ENCODE peak calls at places on chromosomes 3 and 15, in nine cellular contexts. One of them, this sample, is unnamed.

GRCh38 chr15:89018235-89018634 is 70.0 kb upstream of the ABHD2 start:
- DNase-seq in NCI-H1694 treated with DMSO at 0.1 percent for 48 hours: no peak
- DNase-seq in T-helper 22 cell: no peak
- DNase-seq in HFF-Myc: no peak
- DNase-seq in coronary artery: peak
- DNase-seq in EL: no peak
- DNase-seq in central memory CD8-positive, alpha-beta T cell: no peak
- DNase-seq in HEK293T: no peak
- DNase-seq in AG09309: no peak
- DNase-seq in this sample: no peak

GRCh38 chr3:128946411-128946810 is 47.5 kb downstream of the CFAP92 start:
- DNase-seq in NCI-H1694 treated with DMSO at 0.1 percent for 48 hours: no peak
- DNase-seq in T-helper 22 cell: no peak
- DNase-seq in HFF-Myc: no peak
- DNase-seq in coronary artery: no peak
- DNase-seq in EL: peak
- DNase-seq in central memory CD8-positive, alpha-beta T cell: no peak
- DNase-seq in HEK293T: no peak
- DNase-seq in AG09309: peak
- DNase-seq in this sample: no peak

GRCh38 chr3:138078901-138079344 is 36.5 kb downstream of the DZIP1L start:
- DNase-seq in NCI-H1694 treated with DMSO at 0.1 percent for 48 hours: no peak
- DNase-seq in T-helper 22 cell: no peak
- DNase-seq in HFF-Myc: peak
- DNase-seq in coronary artery: no peak
- DNase-seq in EL: peak
- DNase-seq in central memory CD8-positive, alpha-beta T cell: no peak
- DNase-seq in HEK293T: no peak
- DNase-seq in AG09309: peak
- DNase-seq in this sample: no peak

GRCh38 chr3:69869643-69870042 is 129.9 kb upstream of the SAMMSON start:
- DNase-seq in NCI-H1694 treated with DMSO at 0.1 percent for 48 hours: no peak
- DNase-seq in T-helper 22 cell: no peak
- DNase-seq in HFF-Myc: no peak
- DNase-seq in coronary artery: no peak
- DNase-seq in EL: peak
- DNase-seq in central memory CD8-positive, alpha-beta T cell: no peak
- DNase-seq in HEK293T: no peak
- DNase-seq in AG09309: no peak
- DNase-seq in this sample: no peak

GRCh38 chr15:53520867-53521525 is 238.5 kb downstream of the WDR72 start:
- DNase-seq in NCI-H1694 treated with DMSO at 0.1 percent for 48 hours: no peak
- DNase-seq in T-helper 22 cell: no peak
- DNase-seq in HFF-Myc: no peak
- DNase-seq in coronary artery: no peak
- DNase-seq in EL: no peak
- DNase-seq in central memory CD8-positive, alpha-beta T cell: no peak
- DNase-seq in HEK293T: no peak
- DNase-seq in AG09309: no peak
- DNase-seq in this sample: no peak

GRCh38 chr3:98733778-98734281 is 29.3 kb upstream of the ST3GAL6 start:
- DNase-seq in NCI-H1694 treated with DMSO at 0.1 percent for 48 hours: peak
- DNase-seq in T-helper 22 cell: no peak
- DNase-seq in HFF-Myc: no peak
- DNase-seq in coronary artery: no peak
- DNase-seq in EL: no peak
- DNase-seq in central memory CD8-positive, alpha-beta T cell: no peak
- DNase-seq in HEK293T: no peak
- DNase-seq in AG09309: no peak
- DNase-seq in this sample: peak

GRCh38 chr3:45881031-45882022 is 5.0 kb upstream of the CCR9 start:
- DNase-seq in NCI-H1694 treated with DMSO at 0.1 percent for 48 hours: no peak
- DNase-seq in T-helper 22 cell: peak
- DNase-seq in HFF-Myc: no peak
- DNase-seq in coronary artery: no peak
- DNase-seq in EL: peak
- DNase-seq in central memory CD8-positive, alpha-beta T cell: no peak
- DNase-seq in HEK293T: no peak
- DNase-seq in AG09309: no peak
- DNase-seq in this sample: no peak

GRCh38 chr15:30992073-30992363 is 590 bp upstream of the MTMR10 start:
- DNase-seq in NCI-H1694 treated with DMSO at 0.1 percent for 48 hours: no peak
- DNase-seq in T-helper 22 cell: no peak
- DNase-seq in HFF-Myc: no peak
- DNase-seq in coronary artery: no peak
- DNase-seq in EL: no peak
- DNase-seq in central memory CD8-positive, alpha-beta T cell: no peak
- DNase-seq in HEK293T: no peak
- DNase-seq in AG09309: no peak
- DNase-seq in this sample: no peak

GRCh38 chr15:93900476-93901400 is 330.6 kb upstream of the MCTP2 start:
- DNase-seq in NCI-H1694 treated with DMSO at 0.1 percent for 48 hours: no peak
- DNase-seq in T-helper 22 cell: no peak
- DNase-seq in HFF-Myc: no peak
- DNase-seq in coronary artery: no peak
- DNase-seq in EL: no peak
- DNase-seq in central memory CD8-positive, alpha-beta T cell: no peak
- DNase-seq in HEK293T: no peak
- DNase-seq in AG09309: no peak
- DNase-seq in this sample: peak

GRCh38 chr3:64022451-64023186 is 675 bp downstream of the PSMD6 start:
- DNase-seq in NCI-H1694 treated with DMSO at 0.1 percent for 48 hours: no peak
- DNase-seq in T-helper 22 cell: peak
- DNase-seq in HFF-Myc: no peak
- DNase-seq in coronary artery: no peak
- DNase-seq in EL: no peak
- DNase-seq in central memory CD8-positive, alpha-beta T cell: no peak
- DNase-seq in HEK293T: no peak
- DNase-seq in AG09309: no peak
- DNase-seq in this sample: no peak

GRCh38 chr3:123869165-123869564 is 15.0 kb downstream of the MYLK start:
- DNase-seq in NCI-H1694 treated with DMSO at 0.1 percent for 48 hours: no peak
- DNase-seq in T-helper 22 cell: no peak
- DNase-seq in HFF-Myc: no peak
- DNase-seq in coronary artery: no peak
- DNase-seq in EL: no peak
- DNase-seq in central memory CD8-positive, alpha-beta T cell: no peak
- DNase-seq in HEK293T: no peak
- DNase-seq in AG09309: no peak
- DNase-seq in this sample: no peak

GRCh38 chr3:40962721-40963120 is 236.6 kb upstream of the CTNNB1 start:
- DNase-seq in NCI-H1694 treated with DMSO at 0.1 percent for 48 hours: no peak
- DNase-seq in T-helper 22 cell: no peak
- DNase-seq in HFF-Myc: no peak
- DNase-seq in coronary artery: no peak
- DNase-seq in EL: no peak
- DNase-seq in central memory CD8-positive, alpha-beta T cell: no peak
- DNase-seq in HEK293T: no peak
- DNase-seq in AG09309: no peak
- DNase-seq in this sample: no peak

GRCh38 chr15:100393008-100393407 is 51.2 kb upstream of the ADAMTS17 start:
- DNase-seq in NCI-H1694 treated with DMSO at 0.1 percent for 48 hours: no peak
- DNase-seq in T-helper 22 cell: no peak
- DNase-seq in HFF-Myc: no peak
- DNase-seq in coronary artery: no peak
- DNase-seq in EL: no peak
- DNase-seq in central memory CD8-positive, alpha-beta T cell: no peak
- DNase-seq in HEK293T: no peak
- DNase-seq in AG09309: no peak
- DNase-seq in this sample: no peak

GRCh38 chr3:195546130-195546560 is 3.0 kb upstream of the PPP1R2 start:
- DNase-seq in NCI-H1694 treated with DMSO at 0.1 percent for 48 hours: no peak
- DNase-seq in T-helper 22 cell: peak
- DNase-seq in HFF-Myc: peak
- DNase-seq in coronary artery: peak
- DNase-seq in EL: peak
- DNase-seq in central memory CD8-positive, alpha-beta T cell: no peak
- DNase-seq in HEK293T: no peak
- DNase-seq in AG09309: peak
- DNase-seq in this sample: no peak

GRCh38 chr3:196942915-196943277 is 568 bp upstream of the NCBP2 start:
- DNase-seq in NCI-H1694 treated with DMSO at 0.1 percent for 48 hours: no peak
- DNase-seq in T-helper 22 cell: no peak
- DNase-seq in HFF-Myc: no peak
- DNase-seq in coronary artery: no peak
- DNase-seq in EL: no peak
- DNase-seq in central memory CD8-positive, alpha-beta T cell: no peak
- DNase-seq in HEK293T: no peak
- DNase-seq in AG09309: no peak
- DNase-seq in this sample: no peak

GRCh38 chr15:82890338-82891024 is 62.0 kb downstream of the HOMER2 start:
- DNase-seq in NCI-H1694 treated with DMSO at 0.1 percent for 48 hours: peak
- DNase-seq in T-helper 22 cell: no peak
- DNase-seq in HFF-Myc: no peak
- DNase-seq in coronary artery: no peak
- DNase-seq in EL: no peak
- DNase-seq in central memory CD8-positive, alpha-beta T cell: no peak
- DNase-seq in HEK293T: no peak
- DNase-seq in AG09309: no peak
- DNase-seq in this sample: no peak

GRCh38 chr3:14853280-14853956 is 34.7 kb downstream of the FGD5 start:
- DNase-seq in NCI-H1694 treated with DMSO at 0.1 percent for 48 hours: no peak
- DNase-seq in T-helper 22 cell: no peak
- DNase-seq in HFF-Myc: no peak
- DNase-seq in coronary artery: no peak
- DNase-seq in EL: no peak
- DNase-seq in central memory CD8-positive, alpha-beta T cell: no peak
- DNase-seq in HEK293T: no peak
- DNase-seq in AG09309: no peak
- DNase-seq in this sample: no peak

GRCh38 chr3:6168242-6168641 is 692.7 kb upstream of the GRM7 start:
- DNase-seq in NCI-H1694 treated with DMSO at 0.1 percent for 48 hours: no peak
- DNase-seq in T-helper 22 cell: no peak
- DNase-seq in HFF-Myc: no peak
- DNase-seq in coronary artery: no peak
- DNase-seq in EL: no peak
- DNase-seq in central memory CD8-positive, alpha-beta T cell: no peak
- DNase-seq in HEK293T: no peak
- DNase-seq in AG09309: no peak
- DNase-seq in this sample: no peak

GRCh38 chr3:169278667-169279066 is 384.8 kb downstream of the MECOM start:
- DNase-seq in NCI-H1694 treated with DMSO at 0.1 percent for 48 hours: no peak
- DNase-seq in T-helper 22 cell: no peak
- DNase-seq in HFF-Myc: no peak
- DNase-seq in coronary artery: no peak
- DNase-seq in EL: no peak
- DNase-seq in central memory CD8-positive, alpha-beta T cell: no peak
- DNase-seq in HEK293T: no peak
- DNase-seq in AG09309: no peak
- DNase-seq in this sample: no peak

GRCh38 chr3:71185733-71186455 is 397.6 kb downstream of the FOXP1 start:
- DNase-seq in NCI-H1694 treated with DMSO at 0.1 percent for 48 hours: no peak
- DNase-seq in T-helper 22 cell: no peak
- DNase-seq in HFF-Myc: no peak
- DNase-seq in coronary artery: no peak
- DNase-seq in EL: peak
- DNase-seq in central memory CD8-positive, alpha-beta T cell: no peak
- DNase-seq in HEK293T: no peak
- DNase-seq in AG09309: no peak
- DNase-seq in this sample: no peak

GRCh38 chr3:18238721-18239331 is 186.3 kb downstream of the SATB1 start:
- DNase-seq in NCI-H1694 treated with DMSO at 0.1 percent for 48 hours: no peak
- DNase-seq in T-helper 22 cell: no peak
- DNase-seq in HFF-Myc: no peak
- DNase-seq in coronary artery: no peak
- DNase-seq in EL: no peak
- DNase-seq in central memory CD8-positive, alpha-beta T cell: no peak
- DNase-seq in HEK293T: no peak
- DNase-seq in AG09309: no peak
- DNase-seq in this sample: no peak

GRCh38 chr15:97875513-97876285 is 84.8 kb upstream of the ARRDC4 start:
- DNase-seq in NCI-H1694 treated with DMSO at 0.1 percent for 48 hours: no peak
- DNase-seq in T-helper 22 cell: no peak
- DNase-seq in HFF-Myc: no peak
- DNase-seq in coronary artery: no peak
- DNase-seq in EL: no peak
- DNase-seq in central memory CD8-positive, alpha-beta T cell: no peak
- DNase-seq in HEK293T: no peak
- DNase-seq in AG09309: no peak
- DNase-seq in this sample: peak

GRCh38 chr3:188752850-188753249 is 418.9 kb upstream of the TPRG1 start:
- DNase-seq in NCI-H1694 treated with DMSO at 0.1 percent for 48 hours: no peak
- DNase-seq in T-helper 22 cell: no peak
- DNase-seq in HFF-Myc: no peak
- DNase-seq in coronary artery: no peak
- DNase-seq in EL: no peak
- DNase-seq in central memory CD8-positive, alpha-beta T cell: no peak
- DNase-seq in HEK293T: no peak
- DNase-seq in AG09309: no peak
- DNase-seq in this sample: no peak

GRCh38 chr3:190155752-190156151 is 35.1 kb upstream of the P3H2 start:
- DNase-seq in NCI-H1694 treated with DMSO at 0.1 percent for 48 hours: no peak
- DNase-seq in T-helper 22 cell: no peak
- DNase-seq in HFF-Myc: no peak
- DNase-seq in coronary artery: no peak
- DNase-seq in EL: no peak
- DNase-seq in central memory CD8-positive, alpha-beta T cell: no peak
- DNase-seq in HEK293T: no peak
- DNase-seq in AG09309: no peak
- DNase-seq in this sample: no peak